ENCODE peak calls at places on chromosomes 13 and 19, in four cellular contexts. W is lower leg skin, E is A549, R is suprapubic skin. Q is an unnamed sample.

GRCh38 chr19:42208612-42209011 is 8.9 kb downstream of the DEDD2 start:
- DNase-seq in E (no peak), R (no peak), W (no peak), Q (no peak)

GRCh38 chr13:44899967-44900366 is 89.3 kb downstream of the NUFIP1 start:
- DNase-seq in R (no peak), E (no peak), W (no peak), Q (no peak)

GRCh38 chr13:44061876-44062275 is 182.2 kb downstream of the LACC1 start:
- DNase-seq in R (no peak), E (no peak), W (no peak), Q (no peak)

GRCh38 chr13:46195017-46195416 is 13.0 kb upstream of the LCP1 start:
- DNase-seq in R (no peak), E (no peak), W (no peak), Q (no peak)

GRCh38 chr13:98848736-98849135 is 96.3 kb upstream of the SLC15A1 start:
- DNase-seq in W (no peak), E (no peak), R (no peak), Q (no peak)

GRCh38 chr19:11814707-11815050 is 606 bp downstream of the ZNF440 start:
- DNase-seq in W (no peak), E (no peak), R (no peak), Q (no peak)

GRCh38 chr19:48698046-48698445 is 2.3 kb downstream of the FUT2 start:
- DNase-seq in E (no peak), W (no peak), R (no peak), Q (no peak)

GRCh38 chr19:15180451-15181390 is 20.1 kb downstream of the NOTCH3 start:
- DNase-seq in E (no peak), R (no peak), W (no peak), Q (no peak)

GRCh38 chr19:36113895-36114762 is 546 bp downstream of the POLR2I start:
- DNase-seq in R (no peak), W (peak; percentile 38), E (peak; percentile 67), Q (peak; percentile 25)

GRCh38 chr13:30957258-30957943 is 24.9 kb downstream of the TEX26 start:
- DNase-seq in W (no peak), R (no peak), E (no peak), Q (no peak)

GRCh38 chr19:52936151-52936957 is 13.1 kb upstream of the ZNF888 start:
- DNase-seq in R (no peak), W (no peak), E (no peak), Q (no peak)

GRCh38 chr19:44703336-44704078 is 4.6 kb downstream of the CEACAM16 start:
- DNase-seq in R (no peak), E (no peak), W (no peak), Q (no peak)

GRCh38 chr19:48509467-48510194 is 2.0 kb downstream of the LMTK3 start:
- DNase-seq in R (no peak), E (peak; percentile 74), W (no peak), Q (no peak)

GRCh38 chr13:109271991-109272454 is 514.4 kb downstream of the IRS2 start:
- DNase-seq in W (no peak), E (peak; percentile 85), R (no peak), Q (no peak)

GRCh38 chr13:48532146-48532472 is 771 bp downstream of the RCBTB2 start:
- DNase-seq in W (no peak), R (no peak), E (no peak), Q (no peak)

GRCh38 chr13:30133554-30133912 is 173.8 kb downstream of the KATNAL1 start:
- DNase-seq in R (no peak), W (no peak), E (no peak), Q (no peak)

GRCh38 chr19:30696514-30696913 is 324.3 kb downstream of the ZNF536 start:
- DNase-seq in R (peak; percentile 40), E (peak; percentile 78), W (no peak), Q (no peak)

GRCh38 chr19:5334366-5334739 is 6.3 kb downstream of the PTPRS start:
- DNase-seq in W (no peak), R (no peak), E (no peak), Q (no peak)

GRCh38 chr13:37956536-37956935 is 87.0 kb upstream of the TRPC4 start:
- DNase-seq in E (no peak), R (no peak), W (no peak), Q (no peak)

GRCh38 chr19:2309734-2310362 is 1.9 kb upstream of the LINGO3 start:
- DNase-seq in R (no peak), W (no peak), E (peak; percentile 35), Q (no peak)

GRCh38 chr19:6576869-6577281 is 14.1 kb downstream of the CD70 start:
- DNase-seq in W (no peak), E (peak; percentile 42), R (no peak), Q (no peak)

GRCh38 chr13:27008733-27009132 is 162.9 kb downstream of the USP12 start:
- DNase-seq in E (no peak), W (no peak), R (no peak), Q (no peak)

GRCh38 chr19:14761607-14762006 is 16.8 kb downstream of the ADGRE2 start:
- DNase-seq in W (no peak), E (no peak), R (no peak), Q (no peak)

DNA sequence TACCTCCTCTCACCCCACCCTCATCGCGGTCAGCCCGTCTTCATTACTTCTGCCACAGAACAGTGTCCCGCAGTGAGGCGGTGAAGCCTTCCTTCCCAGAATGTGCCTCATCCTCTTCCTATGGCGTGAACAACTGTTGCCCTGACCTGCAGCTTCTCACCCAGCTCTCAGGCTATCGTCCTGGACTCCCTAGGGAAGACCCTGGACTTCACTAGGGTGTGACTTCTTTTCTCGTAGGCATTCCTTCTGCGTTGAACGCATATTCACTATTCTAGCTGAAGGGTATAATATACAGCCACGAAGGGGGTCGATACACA is 982 bp downstream of the ZNF865 start:
- DNase-seq in E (no peak), W (no peak), R (no peak), Q (no peak)
- TF ChIP-seq CTCF in E (no peak), W (no peak), R (no peak), Q (no peak)

DNA sequence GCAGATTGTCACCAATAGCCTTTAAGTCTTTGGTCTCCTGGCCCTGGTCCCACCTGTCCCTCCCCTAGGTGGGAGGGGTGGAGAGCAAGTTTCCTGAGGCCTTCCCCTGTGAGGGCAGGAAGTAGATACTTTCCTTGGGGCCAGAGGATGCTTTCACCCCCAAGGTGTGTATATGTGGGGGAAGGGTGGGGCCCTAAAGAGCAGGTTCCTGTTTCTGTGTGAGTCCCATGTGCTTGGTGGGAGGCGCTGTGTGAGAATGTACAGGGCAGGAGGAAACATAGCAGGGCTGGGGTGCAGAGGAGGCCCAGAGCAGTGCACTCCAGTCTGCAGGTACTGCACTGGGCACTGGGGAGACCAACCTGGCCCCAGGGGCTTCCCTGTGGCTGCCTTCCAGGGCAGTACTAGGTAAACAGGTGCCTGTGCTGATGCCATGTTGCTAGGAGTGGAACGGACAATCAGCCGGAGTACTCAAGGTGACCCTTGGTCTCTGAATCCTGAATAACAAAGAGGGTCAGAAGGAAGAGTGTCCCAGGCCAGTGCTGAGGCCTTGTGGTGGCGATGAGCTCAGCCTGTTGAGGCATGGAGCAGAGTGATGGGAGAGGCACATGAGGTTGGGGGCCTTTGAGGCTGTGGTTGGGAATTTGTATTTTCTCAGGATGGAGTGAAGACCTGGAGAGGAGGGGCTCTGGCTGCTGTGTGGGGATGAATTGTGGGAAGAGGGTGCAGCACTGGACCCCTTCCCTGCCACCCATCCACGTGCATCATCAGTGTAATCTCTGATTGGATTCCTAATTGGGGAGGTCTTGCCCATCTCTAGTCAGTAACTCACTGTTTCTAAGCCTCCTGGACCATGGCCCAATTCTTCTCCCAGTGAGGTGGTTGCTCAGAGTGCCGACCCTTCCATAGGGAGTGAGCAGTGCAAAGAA is 5.1 kb downstream of the EGLN2 start:
- DNase-seq in R (no peak), E (no peak), W (no peak), Q (no peak)
- TF ChIP-seq POLR2A in R (no peak), E (no peak), W (no peak), Q (no peak)

GRCh38 chr19:51016798-51017683 is 2.5 kb downstream of the KLK10 start:
- DNase-seq in R (no peak), W (peak; percentile 52), E (peak; percentile 87), Q (peak; percentile 83)
- TF ChIP-seq CTCF in R (peak; percentile 75), W (no peak), E (peak; percentile 84), Q (peak; percentile 78)

DNA sequence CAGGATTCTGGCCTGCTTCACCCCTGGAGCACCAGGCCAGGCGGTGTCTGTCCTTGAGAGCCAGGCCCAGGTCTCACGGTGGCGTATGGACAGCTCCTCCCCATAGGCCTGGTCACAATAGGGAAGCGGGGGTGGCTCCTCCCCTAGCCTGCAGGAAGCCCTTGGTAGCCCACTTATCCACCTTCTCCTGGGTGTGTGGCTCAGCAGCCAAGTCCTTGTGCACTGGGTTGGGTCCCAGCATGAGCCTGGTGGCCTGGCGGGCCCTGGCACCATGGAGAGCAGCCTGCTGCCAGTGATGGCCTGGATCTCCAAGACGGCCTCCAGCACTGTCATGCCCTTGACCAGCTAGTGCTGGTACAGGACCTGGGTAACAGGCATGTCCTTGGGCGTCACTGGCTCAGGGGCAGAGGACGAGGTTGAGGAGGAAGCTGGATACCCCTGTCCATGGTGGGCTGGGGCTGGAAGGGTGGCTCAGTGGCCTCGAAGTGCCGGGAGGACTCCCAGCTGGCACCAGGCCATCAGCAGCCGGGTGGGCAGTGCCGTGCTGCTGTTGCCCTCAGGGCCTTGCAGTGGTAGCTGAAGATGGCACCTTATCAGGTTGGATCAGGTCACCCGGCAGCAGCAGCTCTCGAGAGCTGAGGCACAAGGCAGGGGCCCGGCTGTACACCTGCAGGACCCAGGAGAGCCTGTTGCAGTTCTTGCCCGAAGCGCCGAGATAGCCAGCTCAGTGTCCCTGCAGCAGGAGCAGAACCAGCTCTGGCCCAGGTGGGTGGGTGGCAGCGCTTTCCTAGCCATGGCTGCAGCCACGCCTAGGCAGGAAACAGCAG is 8.1 kb downstream of the ACP4 start:
- DNase-seq in W (no peak), E (no peak), R (no peak), Q (no peak)
- TF ChIP-seq POLR2A in W (no peak), E (no peak), R (no peak), Q (no peak)

GRCh38 chr19:29598036-29598435 is 8.0 kb upstream of the POP4 start:
- DNase-seq in W (no peak), R (no peak), E (no peak), Q (no peak)

GRCh38 chr19:29593869-29594268 is 12.2 kb upstream of the POP4 start:
- DNase-seq in W (no peak), E (no peak), R (no peak), Q (no peak)

GRCh38 chr19:29598496-29598895 is 7.6 kb upstream of the POP4 start:
- DNase-seq in R (no peak), E (no peak), W (no peak), Q (no peak)

GRCh38 chr19:29596080-29596479 is 10.0 kb upstream of the POP4 start:
- DNase-seq in R (no peak), W (no peak), E (no peak), Q (no peak)

GRCh38 chr19:29596885-29597525 is 9.1 kb upstream of the POP4 start:
- DNase-seq in R (no peak), E (peak; percentile 64), W (no peak), Q (no peak)
- TF ChIP-seq CTCF in R (no peak), E (peak; percentile 76), W (no peak), Q (no peak)

GRCh38 chr13:113489171-113489548 is 1.4 kb downstream of the DCUN1D2 start:
- DNase-seq in E (no peak), R (no peak), W (no peak), Q (no peak)

GRCh38 chr13:113491418-113491883 is 940 bp upstream of the DCUN1D2 start:
- DNase-seq in R (no peak), W (peak; percentile 29), E (peak; percentile 20), Q (no peak)

GRCh38 chr13:113489549-113490495 is 689 bp downstream of the DCUN1D2 start:
- DNase-seq in W (no peak), R (no peak), E (no peak), Q (no peak)

GRCh38 chr13:113491982-113492381 is 1.5 kb upstream of the DCUN1D2 start:
- DNase-seq in R (no peak), W (no peak), E (no peak), Q (no peak)

GRCh38 chr13:113490496-113491417 is at the start of gene DCUN1D2:
- DNase-seq in E (peak; percentile 90), R (peak; percentile 95), W (peak; percentile 88), Q (peak; percentile 88)
- TF ChIP-seq POLR2A in E (peak; percentile 66), R (peak; percentile 21), W (peak; percentile 58), Q (peak; percentile 47)

Q was measured in breast epithelium.